ENCODE peak calls at places on chromosomes 11 and 22, in seven cellular contexts. One of them, this sample, is unnamed.

GRCh38 chr22:22751043-22751603 is 106.7 kb downstream of the GGTLC2 start:
- DNase-seq in BJ: no peak
- DNase-seq in heart left ventricle: no peak
- DNase-seq in midbrain: no peak
- DNase-seq in bronchial epithelial cell: no peak
- DNase-seq in foreskin keratinocyte: no peak
- DNase-seq in stimulated activated naive CD4-positive, alpha-beta T cell: no peak
- DNase-seq in this sample: no peak

GRCh38 chr11:76762867-76763572 is 20.1 kb upstream of the TSKU start:
- DNase-seq in BJ: no peak
- DNase-seq in heart left ventricle: peak; percentile 24
- DNase-seq in midbrain: no peak
- DNase-seq in bronchial epithelial cell: peak; percentile 35
- DNase-seq in foreskin keratinocyte: no peak
- DNase-seq in stimulated activated naive CD4-positive, alpha-beta T cell: no peak
- DNase-seq in this sample: no peak

GRCh38 chr11:96817488-96817887 is 427.7 kb downstream of the JRKL start:
- DNase-seq in BJ: peak; percentile 17
- DNase-seq in heart left ventricle: no peak
- DNase-seq in midbrain: no peak
- DNase-seq in bronchial epithelial cell: peak; percentile 72
- DNase-seq in foreskin keratinocyte: peak; percentile 99
- DNase-seq in stimulated activated naive CD4-positive, alpha-beta T cell: no peak
- DNase-seq in this sample: no peak

GRCh38 chr11:34558211-34558610 is 44.6 kb upstream of the ELF5 start:
- DNase-seq in BJ: no peak
- DNase-seq in heart left ventricle: no peak
- DNase-seq in midbrain: no peak
- DNase-seq in bronchial epithelial cell: peak; percentile 75
- DNase-seq in foreskin keratinocyte: peak; percentile 70
- DNase-seq in stimulated activated naive CD4-positive, alpha-beta T cell: no peak
- DNase-seq in this sample: no peak

GRCh38 chr11:69003866-69004311 is 9.2 kb downstream of the MRGPRF start:
- DNase-seq in BJ: no peak
- DNase-seq in heart left ventricle: no peak
- DNase-seq in midbrain: no peak
- DNase-seq in bronchial epithelial cell: no peak
- DNase-seq in foreskin keratinocyte: no peak
- DNase-seq in stimulated activated naive CD4-positive, alpha-beta T cell: no peak
- DNase-seq in this sample: no peak

GRCh38 chr11:131977854-131978253 is 607.4 kb downstream of the NTM start:
- DNase-seq in BJ: peak; percentile 9
- DNase-seq in heart left ventricle: no peak
- DNase-seq in midbrain: no peak
- DNase-seq in bronchial epithelial cell: peak; percentile 49
- DNase-seq in foreskin keratinocyte: peak; percentile 94
- DNase-seq in stimulated activated naive CD4-positive, alpha-beta T cell: no peak
- DNase-seq in this sample: no peak

GRCh38 chr11:130390071-130390758 is 38.2 kb downstream of the ADAMTS8 start:
- DNase-seq in BJ: no peak
- DNase-seq in heart left ventricle: no peak
- DNase-seq in midbrain: peak; percentile 80
- DNase-seq in bronchial epithelial cell: peak; percentile 71
- DNase-seq in foreskin keratinocyte: peak; percentile 55
- DNase-seq in stimulated activated naive CD4-positive, alpha-beta T cell: no peak
- DNase-seq in this sample: no peak

GRCh38 chr22:21759133-21759532 is 23.5 kb upstream of the YPEL1 start:
- DNase-seq in BJ: no peak
- DNase-seq in heart left ventricle: no peak
- DNase-seq in midbrain: no peak
- DNase-seq in bronchial epithelial cell: no peak
- DNase-seq in foreskin keratinocyte: no peak
- DNase-seq in stimulated activated naive CD4-positive, alpha-beta T cell: no peak
- DNase-seq in this sample: no peak

GRCh38 chr11:67534070-67534679 is 10.9 kb upstream of the CABP2 start:
- DNase-seq in BJ: no peak
- DNase-seq in heart left ventricle: no peak
- DNase-seq in midbrain: no peak
- DNase-seq in bronchial epithelial cell: no peak
- DNase-seq in foreskin keratinocyte: peak; percentile 25
- DNase-seq in stimulated activated naive CD4-positive, alpha-beta T cell: no peak
- DNase-seq in this sample: no peak

GRCh38 chr11:125368757-125369156 is 127.3 kb downstream of the FEZ1 start:
- DNase-seq in BJ: no peak
- DNase-seq in heart left ventricle: no peak
- DNase-seq in midbrain: no peak
- DNase-seq in bronchial epithelial cell: no peak
- DNase-seq in foreskin keratinocyte: no peak
- DNase-seq in stimulated activated naive CD4-positive, alpha-beta T cell: no peak
- DNase-seq in this sample: no peak

GRCh38 chr11:132856032-132856431 is 676.3 kb downstream of the OPCML start:
- DNase-seq in BJ: no peak
- DNase-seq in heart left ventricle: no peak
- DNase-seq in midbrain: no peak
- DNase-seq in bronchial epithelial cell: no peak
- DNase-seq in foreskin keratinocyte: no peak
- DNase-seq in stimulated activated naive CD4-positive, alpha-beta T cell: no peak
- DNase-seq in this sample: no peak

GRCh38 chr22:46673677-46674236 is 53.6 kb downstream of the GRAMD4 start:
- DNase-seq in BJ: no peak
- DNase-seq in heart left ventricle: no peak
- DNase-seq in midbrain: no peak
- DNase-seq in bronchial epithelial cell: no peak
- DNase-seq in foreskin keratinocyte: no peak
- DNase-seq in stimulated activated naive CD4-positive, alpha-beta T cell: no peak
- DNase-seq in this sample: peak; percentile 52

GRCh38 chr11:108985611-108986279 is 320.9 kb downstream of the DDX10 start:
- DNase-seq in BJ: no peak
- DNase-seq in heart left ventricle: no peak
- DNase-seq in midbrain: no peak
- DNase-seq in bronchial epithelial cell: peak; percentile 54
- DNase-seq in foreskin keratinocyte: peak; percentile 49
- DNase-seq in stimulated activated naive CD4-positive, alpha-beta T cell: no peak
- DNase-seq in this sample: no peak

GRCh38 chr11:112801286-112802088 is 159.7 kb upstream of the NCAM1 start:
- DNase-seq in BJ: no peak
- DNase-seq in heart left ventricle: no peak
- DNase-seq in midbrain: no peak
- DNase-seq in bronchial epithelial cell: no peak
- DNase-seq in foreskin keratinocyte: no peak
- DNase-seq in stimulated activated naive CD4-positive, alpha-beta T cell: no peak
- DNase-seq in this sample: no peak

GRCh38 chr11:57217053-57217452 is 20.0 kb downstream of the APLNR start:
- DNase-seq in BJ: no peak
- DNase-seq in heart left ventricle: peak; percentile 65
- DNase-seq in midbrain: no peak
- DNase-seq in bronchial epithelial cell: no peak
- DNase-seq in foreskin keratinocyte: no peak
- DNase-seq in stimulated activated naive CD4-positive, alpha-beta T cell: no peak
- DNase-seq in this sample: no peak

GRCh38 chr22:47634342-47634741 is 871.9 kb downstream of the TBC1D22A start:
- DNase-seq in BJ: no peak
- DNase-seq in heart left ventricle: no peak
- DNase-seq in midbrain: no peak
- DNase-seq in bronchial epithelial cell: no peak
- DNase-seq in foreskin keratinocyte: no peak
- DNase-seq in stimulated activated naive CD4-positive, alpha-beta T cell: no peak
- DNase-seq in this sample: no peak

GRCh38 chr22:46958649-46959048 is 196.2 kb downstream of the TBC1D22A start:
- DNase-seq in BJ: no peak
- DNase-seq in heart left ventricle: no peak
- DNase-seq in midbrain: no peak
- DNase-seq in bronchial epithelial cell: no peak
- DNase-seq in foreskin keratinocyte: no peak
- DNase-seq in stimulated activated naive CD4-positive, alpha-beta T cell: no peak
- DNase-seq in this sample: no peak

GRCh38 chr22:50673231-50674126 is 856 bp downstream of the SHANK3 start:
- DNase-seq in BJ: no peak
- DNase-seq in heart left ventricle: no peak
- DNase-seq in midbrain: no peak
- DNase-seq in bronchial epithelial cell: no peak
- DNase-seq in foreskin keratinocyte: no peak
- DNase-seq in stimulated activated naive CD4-positive, alpha-beta T cell: peak; percentile 7
- DNase-seq in this sample: peak; percentile 7

GRCh38 chr11:36453678-36454077 is 56.4 kb downstream of the TRAF6 start:
- DNase-seq in BJ: no peak
- DNase-seq in heart left ventricle: no peak
- DNase-seq in midbrain: no peak
- DNase-seq in bronchial epithelial cell: peak; percentile 84
- DNase-seq in foreskin keratinocyte: peak; percentile 68
- DNase-seq in stimulated activated naive CD4-positive, alpha-beta T cell: no peak
- DNase-seq in this sample: no peak

GRCh38 chr11:9150501-9150900 is 59.1 kb upstream of the SCUBE2 start:
- DNase-seq in BJ: peak; percentile 35
- DNase-seq in heart left ventricle: no peak
- DNase-seq in midbrain: no peak
- DNase-seq in bronchial epithelial cell: peak; percentile 93
- DNase-seq in foreskin keratinocyte: peak; percentile 77
- DNase-seq in stimulated activated naive CD4-positive, alpha-beta T cell: no peak
- DNase-seq in this sample: no peak

GRCh38 chr11:120126543-120126942 is 11.4 kb downstream of the TRIM29 start:
- DNase-seq in BJ: no peak
- DNase-seq in heart left ventricle: no peak
- DNase-seq in midbrain: no peak
- DNase-seq in bronchial epithelial cell: no peak
- DNase-seq in foreskin keratinocyte: no peak
- DNase-seq in stimulated activated naive CD4-positive, alpha-beta T cell: no peak
- DNase-seq in this sample: no peak

GRCh38 chr11:27440090-27440489 is 32.5 kb downstream of the LGR4 start:
- DNase-seq in BJ: no peak
- DNase-seq in heart left ventricle: no peak
- DNase-seq in midbrain: no peak
- DNase-seq in bronchial epithelial cell: no peak
- DNase-seq in foreskin keratinocyte: no peak
- DNase-seq in stimulated activated naive CD4-positive, alpha-beta T cell: no peak
- DNase-seq in this sample: no peak

GRCh38 chr11:123525511-123525918 is 95.4 kb downstream of the GRAMD1B start:
- DNase-seq in BJ: no peak
- DNase-seq in heart left ventricle: peak; percentile 35
- DNase-seq in midbrain: peak; percentile 37
- DNase-seq in bronchial epithelial cell: no peak
- DNase-seq in foreskin keratinocyte: no peak
- DNase-seq in stimulated activated naive CD4-positive, alpha-beta T cell: no peak
- DNase-seq in this sample: no peak

GRCh38 chr11:73342633-73343032 is 33.6 kb upstream of the RELT start:
- DNase-seq in BJ: no peak
- DNase-seq in heart left ventricle: no peak
- DNase-seq in midbrain: peak; percentile 28
- DNase-seq in bronchial epithelial cell: no peak
- DNase-seq in foreskin keratinocyte: no peak
- DNase-seq in stimulated activated naive CD4-positive, alpha-beta T cell: no peak
- DNase-seq in this sample: no peak

GRCh38 chr11:10908215-10908990 is 50.5 kb upstream of the ZBED5 start:
- DNase-seq in BJ: peak; percentile 86
- DNase-seq in heart left ventricle: no peak
- DNase-seq in midbrain: no peak
- DNase-seq in bronchial epithelial cell: no peak
- DNase-seq in foreskin keratinocyte: peak; percentile 75
- DNase-seq in stimulated activated naive CD4-positive, alpha-beta T cell: no peak
- DNase-seq in this sample: no peak

GRCh38 chr11:16879690-16880089 is 134.5 kb downstream of the PLEKHA7 start:
- DNase-seq in BJ: no peak
- DNase-seq in heart left ventricle: no peak
- DNase-seq in midbrain: no peak
- DNase-seq in bronchial epithelial cell: no peak
- DNase-seq in foreskin keratinocyte: no peak
- DNase-seq in stimulated activated naive CD4-positive, alpha-beta T cell: no peak
- DNase-seq in this sample: no peak

GRCh38 chr11:128716661-128717210 is 22.9 kb downstream of the FLI1 start:
- DNase-seq in BJ: no peak
- DNase-seq in heart left ventricle: no peak
- DNase-seq in midbrain: no peak
- DNase-seq in bronchial epithelial cell: no peak
- DNase-seq in foreskin keratinocyte: no peak
- DNase-seq in stimulated activated naive CD4-positive, alpha-beta T cell: peak; percentile 63
- DNase-seq in this sample: no peak

GRCh38 chr11:132300283-132300682 is 929.9 kb downstream of the NTM start:
- DNase-seq in BJ: no peak
- DNase-seq in heart left ventricle: no peak
- DNase-seq in midbrain: no peak
- DNase-seq in bronchial epithelial cell: no peak
- DNase-seq in foreskin keratinocyte: no peak
- DNase-seq in stimulated activated naive CD4-positive, alpha-beta T cell: no peak
- DNase-seq in this sample: no peak

GRCh38 chr11:501001-501682 is 5.9 kb downstream of the RNH1 start:
- DNase-seq in BJ: no peak
- DNase-seq in heart left ventricle: peak; percentile 55
- DNase-seq in midbrain: no peak
- DNase-seq in bronchial epithelial cell: no peak
- DNase-seq in foreskin keratinocyte: no peak
- DNase-seq in stimulated activated naive CD4-positive, alpha-beta T cell: no peak
- DNase-seq in this sample: no peak

GRCh38 chr22:19661156-19661555 is 53.1 kb upstream of the SEPTIN5 start:
- DNase-seq in BJ: no peak
- DNase-seq in heart left ventricle: no peak
- DNase-seq in midbrain: no peak
- DNase-seq in bronchial epithelial cell: no peak
- DNase-seq in foreskin keratinocyte: no peak
- DNase-seq in stimulated activated naive CD4-positive, alpha-beta T cell: no peak
- DNase-seq in this sample: no peak

GRCh38 chr11:34793666-34794065 is 122.5 kb downstream of the APIP start:
- DNase-seq in BJ: no peak
- DNase-seq in heart left ventricle: no peak
- DNase-seq in midbrain: no peak
- DNase-seq in bronchial epithelial cell: no peak
- DNase-seq in foreskin keratinocyte: no peak
- DNase-seq in stimulated activated naive CD4-positive, alpha-beta T cell: no peak
- DNase-seq in this sample: no peak

GRCh38 chr11:123505546-123506299 is 75.7 kb downstream of the GRAMD1B start:
- DNase-seq in BJ: no peak
- DNase-seq in heart left ventricle: no peak
- DNase-seq in midbrain: peak; percentile 17
- DNase-seq in bronchial epithelial cell: no peak
- DNase-seq in foreskin keratinocyte: no peak
- DNase-seq in stimulated activated naive CD4-positive, alpha-beta T cell: no peak
- DNase-seq in this sample: no peak

GRCh38 chr22:46040471-46041465 is 63.8 kb upstream of the WNT7B start:
- DNase-seq in BJ: no peak
- DNase-seq in heart left ventricle: no peak
- DNase-seq in midbrain: no peak
- DNase-seq in bronchial epithelial cell: no peak
- DNase-seq in foreskin keratinocyte: no peak
- DNase-seq in stimulated activated naive CD4-positive, alpha-beta T cell: no peak
- DNase-seq in this sample: no peak

This sample was measured in germinal center.